ENCODE peak calls at places on chromosome 2, in ten cellular contexts. Q, O, W, X, M, L, S, T, D and R are unnamed samples.

GRCh38 chr2:1638281-1638860 is 105.9 kb downstream of the PXDN start:
- DNase-seq in T (no peak), D (no peak), M (no peak), W (no peak), X (no peak), L (no peak), O (no peak), Q (no peak), S (no peak), R (no peak)

GRCh38 chr2:237411683-237412349 is 2.1 kb downstream of the COL6A3 start:
- DNase-seq in L (no peak), Q (no peak), M (peak), D (no peak), X (no peak), T (no peak), O (no peak), S (peak), W (no peak), R (peak)

GRCh38 chr2:160918909-160919503 is 241.2 kb upstream of the TANK start:
- DNase-seq in L (peak), X (peak), S (peak), D (peak), T (peak), W (peak), Q (no peak), M (peak), O (peak), R (no peak)

GRCh38 chr2:233966388-233966787 is 49.2 kb downstream of the TRPM8 start:
- DNase-seq in S (no peak), O (no peak), L (no peak), T (no peak), Q (no peak), X (no peak), M (no peak), D (no peak), W (no peak), R (no peak)

GRCh38 chr2:176650101-176650500 is 380.9 kb downstream of the MTX2 start:
- DNase-seq in T (no peak), L (no peak), D (no peak), Q (no peak), W (no peak), M (no peak), X (no peak), S (no peak), O (no peak), R (no peak)

GRCh38 chr2:133774675-133775005 is 206.4 kb upstream of the NCKAP5 start:
- DNase-seq in W (no peak), L (peak), D (no peak), T (no peak), M (no peak), X (peak), Q (no peak), S (peak), O (peak), R (no peak)

GRCh38 chr2:172969171-172969570 is 106.5 kb upstream of the MAP3K20 start:
- DNase-seq in S (no peak), T (no peak), L (no peak), X (no peak), W (no peak), Q (no peak), D (no peak), M (no peak), O (no peak), R (no peak)

GRCh38 chr2:45699032-45699658 is 47.7 kb downstream of the PRKCE start:
- DNase-seq in T (no peak), M (no peak), S (no peak), L (no peak), Q (no peak), D (no peak), O (no peak), W (no peak), X (no peak), R (no peak)

GRCh38 chr2:119485336-119486110 is 38.8 kb downstream of the SCTR start:
- DNase-seq in T (no peak), L (peak), Q (no peak), S (no peak), W (no peak), M (peak), X (no peak), D (no peak), O (no peak), R (peak)

GRCh38 chr2:167929461-167929860 is 317.9 kb downstream of the STK39 start:
- DNase-seq in X (no peak), S (no peak), D (no peak), M (no peak), Q (no peak), O (no peak), T (no peak), W (no peak), L (no peak), R (peak)

GRCh38 chr2:238157506-238158017 is 1.2 kb upstream of the ERFE start:
- DNase-seq in W (no peak), L (no peak), O (no peak), T (no peak), X (no peak), D (no peak), Q (no peak), M (peak), S (no peak), R (no peak)

GRCh38 chr2:8312861-8313768 is 368.7 kb upstream of the ID2 start:
- DNase-seq in D (peak), L (no peak), W (peak), M (no peak), S (no peak), O (peak), Q (peak), X (no peak), T (peak), R (no peak)

GRCh38 chr2:14401838-14402237 is 230.7 kb upstream of the LRATD1 start:
- DNase-seq in X (no peak), O (no peak), D (no peak), W (no peak), L (no peak), Q (no peak), T (no peak), S (no peak), M (no peak), R (no peak)

GRCh38 chr2:174608866-174609214 is 11.2 kb upstream of the WIPF1 start:
- DNase-seq in L (no peak), O (no peak), W (no peak), S (no peak), T (no peak), X (no peak), M (no peak), Q (no peak), D (no peak), R (peak)

GRCh38 chr2:121336528-121337294 is 51.7 kb upstream of the TFCP2L1 start:
- DNase-seq in L (no peak), M (no peak), W (no peak), Q (no peak), D (no peak), O (no peak), S (no peak), X (no peak), T (no peak), R (no peak)

GRCh38 chr2:219713110-219713509 is 85.7 kb downstream of the SLC4A3 start:
- DNase-seq in X (no peak), Q (no peak), M (no peak), L (no peak), O (no peak), S (no peak), T (no peak), D (peak), W (peak), R (peak)

GRCh38 chr2:227163998-227164744 is at the start of the genes COL4A3 and COL4A4:
- DNase-seq in O (peak), L (peak), W (peak), S (peak), M (peak), X (no peak), T (peak), Q (no peak), D (no peak), R (peak)

GRCh38 chr2:194424683-194425209 is 1232.3 kb upstream of the SLC39A10 start:
- DNase-seq in M (no peak), O (no peak), T (no peak), S (no peak), W (no peak), X (no peak), D (no peak), L (no peak), Q (no peak), R (no peak)

GRCh38 chr2:8421658-8422499 is 260.0 kb upstream of the ID2 start:
- DNase-seq in X (no peak), D (no peak), O (no peak), M (no peak), L (no peak), Q (peak), S (no peak), T (no peak), W (no peak), R (no peak)

GRCh38 chr2:3965211-3965610 is 261.8 kb downstream of the DCDC2C start:
- DNase-seq in T (no peak), O (no peak), X (no peak), D (no peak), W (no peak), S (no peak), Q (no peak), M (no peak), L (no peak), R (no peak)

GRCh38 chr2:111236027-111236426 is 115.3 kb downstream of the BCL2L11 start:
- DNase-seq in T (no peak), Q (no peak), S (no peak), O (no peak), D (no peak), X (no peak), L (peak), W (no peak), M (no peak), R (peak)

GRCh38 chr2:88739985-88740600 is 48.6 kb downstream of the RPIA start:
- DNase-seq in D (peak), M (no peak), Q (peak), S (peak), T (peak), X (peak), W (peak), L (peak), O (peak), R (peak)

GRCh38 chr2:237618449-237618848 is 8.9 kb upstream of the LRRFIP1 start:
- DNase-seq in M (no peak), W (no peak), D (no peak), X (no peak), O (no peak), T (no peak), L (no peak), S (no peak), Q (no peak), R (no peak)

GRCh38 chr2:58594175-58594574 is 353.1 kb upstream of the FANCL start:
- DNase-seq in T (no peak), W (peak), L (no peak), D (peak), M (no peak), S (no peak), Q (no peak), O (no peak), X (no peak), R (no peak)

GRCh38 chr2:128640166-128640846 is 321.6 kb upstream of the HS6ST1 start:
- DNase-seq in D (no peak), X (no peak), M (no peak), O (no peak), L (peak), Q (no peak), T (no peak), W (no peak), S (no peak), R (peak)

GRCh38 chr2:128640847-128641360 is 322.2 kb upstream of the HS6ST1 start:
- DNase-seq in S (no peak), D (no peak), Q (no peak), T (peak), X (no peak), O (no peak), M (no peak), L (peak), W (no peak), R (peak)

GRCh38 chr2:128642316-128642715 is 323.6 kb upstream of the HS6ST1 start:
- DNase-seq in L (peak), M (no peak), W (no peak), T (no peak), O (no peak), X (no peak), S (no peak), Q (no peak), D (no peak), R (no peak)

GRCh38 chr2:128642801-128643200 is 324.1 kb upstream of the HS6ST1 start:
- DNase-seq in O (no peak), W (no peak), Q (no peak), T (no peak), S (no peak), L (peak), M (no peak), D (no peak), X (no peak), R (peak)

GRCh38 chr2:128641421-128642095 is 322.9 kb upstream of the HS6ST1 start:
- DNase-seq in W (no peak), O (no peak), M (no peak), Q (no peak), T (peak), D (no peak), L (peak), X (no peak), S (no peak), R (peak)
- TF ChIP-seq EP300 in W (no peak), O (no peak), M (no peak), Q (no peak), T (no peak), D (no peak), L (no peak), X (no peak), S (no peak), R (no peak)

GRCh38 chr2:85560812-85561279 is 447 bp downstream of the GGCX start:
- DNase-seq in L (no peak), W (no peak), Q (no peak), T (no peak), D (no peak), S (no peak), O (no peak), M (no peak), X (no peak), R (no peak)

GRCh38 chr2:85558160-85558559 is 3.1 kb downstream of the GGCX start:
- DNase-seq in X (no peak), T (no peak), Q (no peak), W (no peak), M (no peak), D (no peak), L (no peak), O (no peak), S (no peak), R (no peak)

GRCh38 chr2:85564144-85564563 is 2.9 kb upstream of the GGCX start:
- DNase-seq in T (no peak), W (no peak), M (no peak), L (no peak), S (no peak), O (no peak), X (no peak), Q (no peak), D (no peak), R (no peak)

GRCh38 chr2:85557130-85557529 is 4.2 kb downstream of the GGCX start:
- DNase-seq in L (no peak), O (no peak), M (no peak), D (no peak), W (no peak), X (no peak), Q (no peak), T (no peak), S (no peak), R (no peak)

DNA sequence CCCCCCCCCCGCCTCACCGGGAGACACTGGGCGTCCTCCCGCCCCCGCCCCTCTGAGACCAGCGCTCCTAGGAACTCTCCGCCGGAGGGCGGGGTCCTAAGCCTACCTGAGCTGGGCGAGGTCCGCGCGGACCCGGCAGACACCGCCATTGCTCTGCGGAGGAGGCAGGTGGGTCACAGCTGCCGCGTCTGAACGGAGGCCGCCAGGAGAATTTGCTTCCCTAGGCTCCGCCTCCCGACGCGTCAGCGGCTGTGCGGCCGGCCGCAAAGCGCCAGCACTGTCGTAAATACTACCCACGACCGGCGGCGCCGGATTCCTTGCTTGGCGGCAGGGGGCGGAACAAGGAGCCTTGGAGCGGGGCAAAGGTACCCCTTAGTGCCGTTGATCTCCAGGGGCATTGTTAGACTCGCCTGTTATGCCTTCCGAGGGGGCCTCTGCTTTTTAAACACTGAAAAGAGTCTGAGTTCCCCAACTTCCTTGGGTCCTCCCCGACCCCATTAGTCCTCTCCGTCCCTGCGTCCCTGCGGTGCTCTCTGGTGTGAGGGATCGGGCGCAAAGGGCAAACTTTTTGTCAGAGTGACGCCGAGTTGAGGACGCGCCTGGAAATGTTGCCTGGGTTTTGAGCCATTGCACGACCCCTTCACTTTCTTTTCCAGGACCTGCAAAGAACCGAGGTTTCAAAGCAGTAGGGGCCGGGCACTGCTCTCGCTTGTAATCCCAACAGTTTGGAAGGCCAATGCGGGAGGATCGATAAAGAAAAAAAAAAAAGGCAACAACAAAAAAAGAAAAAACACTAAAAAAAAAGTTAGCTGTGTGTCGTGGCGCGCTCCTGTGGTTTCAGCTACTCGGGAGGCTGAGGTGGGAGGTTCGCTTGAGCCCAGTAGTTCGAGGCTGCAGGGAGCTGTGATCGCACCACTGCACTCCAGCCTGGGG is at the start of gene GGCX:
- DNase-seq in W (peak), O (peak), Q (peak), X (peak), S (peak), D (peak), L (peak), T (peak), M (peak), R (peak)
- TF ChIP-seq POLR2A in W (peak), O (peak), Q (peak), X (peak), S (peak), D (peak), L (peak), T (peak), M (peak), R (peak)

DNA sequence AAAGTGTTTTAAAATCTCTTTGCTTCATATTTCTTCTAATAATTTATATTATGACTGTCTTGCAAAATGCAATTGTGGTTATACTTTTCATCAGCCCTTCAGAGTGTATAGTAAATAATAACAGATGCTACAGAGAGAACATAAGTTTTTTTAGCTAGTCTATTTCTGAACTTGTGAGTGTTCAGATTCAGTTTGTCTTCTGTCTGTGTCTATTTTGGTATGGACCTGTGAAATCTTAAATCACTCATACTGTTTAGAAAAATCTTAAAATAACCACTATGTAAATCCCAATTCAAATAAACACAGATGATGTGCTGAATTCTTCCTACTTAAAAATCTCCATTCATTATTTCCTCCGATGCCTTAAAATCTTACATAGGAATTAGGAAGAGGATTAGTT is 2.1 kb downstream of the SCG2 start:
- DNase-seq in L (no peak), O (no peak), Q (no peak), M (no peak), X (no peak), D (no peak), W (no peak), T (no peak), S (no peak), R (no peak)
- TF ChIP-seq EP300 in L (no peak), O (no peak), Q (no peak), M (no peak), X (no peak), D (no peak), W (no peak), T (no peak), S (no peak), R (no peak)

GRCh38 chr2:201408931-201409330 is 42.3 kb downstream of the TRAK2 start:
- DNase-seq in X (no peak), S (no peak), L (no peak), Q (no peak), W (no peak), D (no peak), M (no peak), O (no peak), T (no peak), R (no peak)

GRCh38 chr2:201407265-201407664 is 44.0 kb downstream of the TRAK2 start:
- DNase-seq in X (no peak), S (no peak), W (no peak), L (no peak), O (no peak), D (peak), Q (no peak), M (no peak), T (no peak), R (no peak)

GRCh38 chr2:201404699-201405275 is 46.5 kb downstream of the TRAK2 start:
- DNase-seq in T (no peak), M (no peak), W (no peak), O (no peak), S (no peak), D (peak), Q (no peak), L (no peak), X (no peak), R (no peak)

GRCh38 chr2:201403904-201404303 is 46.8 kb upstream of the FLACC1 start:
- DNase-seq in Q (no peak), O (no peak), X (no peak), M (no peak), T (no peak), S (no peak), D (no peak), L (no peak), W (no peak), R (no peak)

GRCh38 chr2:201406077-201406662 is 45.1 kb downstream of the TRAK2 start:
- DNase-seq in O (no peak), L (no peak), X (peak), W (no peak), Q (no peak), S (no peak), D (peak), M (no peak), T (no peak), R (no peak)
- TF ChIP-seq POLR2A in O (no peak), L (no peak), X (no peak), W (no peak), Q (no peak), S (no peak), D (no peak), M (no peak), T (no peak), R (no peak)

GRCh38 chr2:203583696-203584095 is 48.6 kb upstream of the RAPH1 start:
- DNase-seq in O (peak), S (no peak), Q (peak), M (no peak), T (no peak), W (peak), D (no peak), L (no peak), X (no peak), R (no peak)
- TF ChIP-seq EP300 in O (no peak), S (no peak), Q (no peak), M (no peak), T (no peak), W (no peak), D (no peak), L (no peak), X (no peak), R (no peak)

GRCh38 chr2:64751286-64752260 is 97.9 kb upstream of the SERTAD2 start:
- DNase-seq in T (peak), X (peak), L (peak), W (peak), S (peak), Q (no peak), D (peak), M (peak), O (peak), R (peak)
- TF ChIP-seq POLR2A in T (no peak), X (peak), L (peak), W (peak), S (peak), Q (peak), D (peak), M (peak), O (peak), R (peak)

GRCh38 chr2:239824051-239824694 is 201.0 kb downstream of the NDUFA10 start:
- DNase-seq in T (peak), X (no peak), Q (no peak), O (no peak), W (peak), D (peak), L (peak), S (peak), M (no peak), R (peak)
- TF ChIP-seq EP300 in T (no peak), X (no peak), Q (no peak), O (no peak), W (no peak), D (no peak), L (no peak), S (no peak), M (no peak), R (no peak)